ENCODE peak calls at places on chromosomes 1 and 21, in ten cellular contexts. H is cardiac muscle cell, A is SK-N-SH, C is GM12865, R is HFF-Myc, X is AG04449, S is psoas muscle, G is body of pancreas, M is left ventricle myocardium inferior, B is H1. Y is an unnamed sample.

GRCh38 chr1:42198251-42198650 is 33.7 kb upstream of the GUCA2A start:
- DNase-seq in S (no peak), A (no peak), C (no peak), B (no peak), G (no peak), H (no peak), R (no peak), X (no peak), M (no peak), Y (no peak)

GRCh38 chr1:42788021-42788420 is 3.2 kb downstream of the TMEM269 start:
- DNase-seq in H (no peak), C (no peak), R (no peak), G (no peak), B (no peak), S (no peak), M (no peak), A (no peak), X (no peak), Y (no peak)

GRCh38 chr1:41995441-41996130 is 76.9 kb upstream of the HIVEP3 start:
- DNase-seq in A (no peak), S (no peak), R (no peak), B (no peak), X (no peak), M (no peak), G (no peak), H (no peak), C (no peak), Y (no peak)

GRCh38 chr1:77975386-77975785 is 3.5 kb downstream of the FUBP1 start:
- DNase-seq in M (no peak), A (no peak), B (no peak), S (no peak), G (no peak), R (no peak), H (no peak), X (no peak), C (no peak), Y (no peak)

GRCh38 chr1:202276081-202276715 is 65.5 kb downstream of the UBE2T start:
- DNase-seq in R (no peak), A (no peak), M (no peak), X (no peak), C (no peak), G (no peak), S (no peak), H (no peak), B (no peak), Y (no peak)

GRCh38 chr21:42364304-42364865 is 1.9 kb downstream of the TFF1 start:
- DNase-seq in A (no peak), X (no peak), G (no peak), B (no peak), M (no peak), H (no peak), R (no peak), C (no peak), S (no peak), Y (no peak)

GRCh38 chr21:37139902-37140301 is 66.8 kb downstream of the TTC3 start:
- DNase-seq in X (peak; percentile 61), A (no peak), H (peak; percentile 2), M (no peak), R (no peak), B (no peak), G (no peak), C (no peak), S (no peak), Y (no peak)

GRCh38 chr1:154726903-154727302 is 118.9 kb upstream of the ADAR start:
- DNase-seq in C (no peak), R (no peak), S (no peak), G (no peak), A (no peak), X (no peak), H (no peak), B (no peak), M (no peak), Y (no peak)

GRCh38 chr1:245874942-245875580 is 632.0 kb downstream of the SMYD3 start:
- DNase-seq in A (peak; percentile 82), H (peak; percentile 85), M (peak; percentile 83), C (no peak), R (peak; percentile 99), G (peak; percentile 71), S (peak; percentile 47), X (peak; percentile 97), B (no peak), Y (peak; percentile 87)

GRCh38 chr1:54721719-54722118 is 6.1 kb downstream of the TTC4 start:
- DNase-seq in B (no peak), A (no peak), H (no peak), R (no peak), C (no peak), G (no peak), M (no peak), S (no peak), X (no peak), Y (no peak)

GRCh38 chr1:58011978-58012377 is 534.5 kb downstream of the OMA1 start:
- DNase-seq in R (no peak), B (no peak), H (no peak), M (no peak), X (no peak), C (no peak), S (no peak), G (no peak), A (no peak), Y (no peak)

GRCh38 chr1:19209439-19209989 is 552 bp downstream of the UBR4 start:
- DNase-seq in S (peak; percentile 40), R (no peak), H (peak; percentile 59), C (peak; percentile 80), G (peak; percentile 43), X (no peak), A (peak; percentile 36), B (peak; percentile 1), M (peak; percentile 19), Y (peak; percentile 41)

GRCh38 chr1:206923961-206924548 is 2.3 kb upstream of the FCMR start:
- DNase-seq in M (no peak), S (no peak), G (no peak), B (no peak), A (no peak), C (peak; percentile 44), R (no peak), X (no peak), H (no peak), Y (no peak)

GRCh38 chr1:206924549-206925115 is 2.9 kb upstream of the FCMR start:
- DNase-seq in A (no peak), S (no peak), M (no peak), G (no peak), H (no peak), B (no peak), X (no peak), R (no peak), C (peak; percentile 86), Y (no peak)

GRCh38 chr1:206923009-206923960 is 1.5 kb upstream of the FCMR start:
- DNase-seq in S (no peak), H (no peak), G (peak; percentile 13), C (peak; percentile 93), M (no peak), B (no peak), X (no peak), A (no peak), R (no peak), Y (no peak)

GRCh38 chr1:206922524-206922923 is 783 bp upstream of the FCMR start:
- DNase-seq in M (no peak), X (no peak), S (no peak), A (no peak), H (no peak), B (no peak), R (no peak), C (no peak), G (no peak), Y (no peak)

DNA sequence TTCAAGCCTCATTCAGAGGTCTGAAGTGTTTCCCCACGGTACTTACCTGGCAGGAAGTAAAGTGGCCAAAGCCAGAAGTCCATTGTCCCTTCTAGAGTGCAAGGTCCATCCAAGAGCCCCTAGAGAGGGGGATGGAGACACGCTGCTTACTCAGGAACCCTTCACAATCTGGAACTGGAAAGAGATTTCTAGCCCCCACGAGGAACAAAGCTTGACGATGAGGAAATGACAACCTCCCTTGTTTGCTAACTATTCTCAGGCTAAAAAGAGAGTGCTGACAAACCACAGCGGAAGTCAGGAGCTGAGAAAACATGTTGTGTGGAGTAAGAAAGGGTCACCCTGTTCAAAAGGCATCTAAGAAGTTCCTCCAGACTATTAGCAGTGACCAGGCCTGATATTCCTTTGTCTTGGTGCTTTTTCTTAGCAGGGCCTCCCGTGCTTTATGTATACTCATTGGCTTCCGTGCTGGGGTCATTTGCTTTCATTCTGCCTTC is at the start of gene FCMR:
- DNase-seq in B (no peak), A (no peak), X (no peak), C (peak; percentile 85), R (no peak), G (no peak), M (no peak), S (no peak), H (no peak), Y (no peak)
- H3K4me3 ChIP-seq in B (no peak within 1 kb of the TSS), A (no peak within 1 kb of the TSS), X (no peak within 1 kb of the TSS), C (peak within 1 kb of the TSS; percentile 61), R (no peak within 1 kb of the TSS), G (no peak within 1 kb of the TSS), M (no peak within 1 kb of the TSS), S (no peak within 1 kb of the TSS), H (no peak within 1 kb of the TSS), Y (no peak within 1 kb of the TSS)

GRCh38 chr1:65245290-65245689 is 64.1 kb upstream of the DNAJC6 start:
- DNase-seq in B (no peak), X (no peak), S (no peak), R (no peak), H (no peak), C (no peak), M (no peak), G (no peak), A (no peak), Y (no peak)
- TF ChIP-seq CTCF in B (no peak), X (no peak), S (no peak), R (no peak), H (no peak), C (no peak), M (no peak), G (no peak), A (no peak), Y (no peak)

GRCh38 chr1:190477687-190478192 is at the start of gene BRINP3:
- DNase-seq in B (no peak), M (no peak), H (no peak), C (no peak), X (no peak), R (no peak), G (no peak), A (peak; percentile 4), S (no peak), Y (no peak)
- H3K4me3 ChIP-seq in B (peak within 1 kb of the TSS; percentile 98), M (peak within 1 kb of the TSS; percentile 57), H (peak within 1 kb of the TSS; percentile 39), C (no peak within 1 kb of the TSS), X (peak within 1 kb of the TSS; percentile 49), R (no peak within 1 kb of the TSS), G (no peak within 1 kb of the TSS), A (peak within 1 kb of the TSS; percentile 56), S (peak within 1 kb of the TSS; percentile 41), Y (peak within 1 kb of the TSS; percentile 29)

DNA sequence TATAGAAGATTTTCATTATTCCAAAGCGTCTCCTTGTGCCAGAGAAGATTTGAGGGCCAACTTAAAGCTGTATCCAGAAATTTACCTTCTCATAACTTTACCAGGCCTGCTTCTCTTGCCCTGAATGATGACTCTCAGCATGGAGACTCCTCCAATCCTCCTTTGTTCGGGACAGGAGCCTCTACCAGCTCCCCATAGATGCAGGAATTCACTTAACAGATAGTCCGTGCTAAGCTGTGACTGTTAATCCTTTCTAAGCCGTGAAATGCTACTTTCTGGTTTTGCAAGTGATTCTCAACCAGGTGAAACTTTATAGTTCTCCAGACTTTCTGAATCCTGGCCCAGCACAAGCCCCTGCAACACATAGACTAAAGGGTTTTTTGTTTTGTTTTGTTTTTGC is 31.8 kb upstream of the KCND3 start:
- DNase-seq in A (no peak), X (no peak), M (no peak), R (no peak), S (no peak), B (no peak), G (no peak), C (no peak), H (no peak), Y (no peak)
- TF ChIP-seq CTCF in A (no peak), X (no peak), M (no peak), R (no peak), S (no peak), B (no peak), G (no peak), C (no peak), H (no peak), Y (no peak)